ENCODE peak calls at places on chromosome 1, in nine cellular contexts. H, V, N, L, P, A, C, M and E are unnamed samples.
A peak's percentile ranks its signal among the peaks of the same experiment; 100 is the strongest.

GRCh38 chr1:107940178-107940577 is 24.8 kb downstream of the VAV3 start:
- DNase-seq in H (no peak), V (no peak), N (no peak), L (no peak), P (no peak), A (no peak), C (no peak), M (no peak), E (no peak)

GRCh38 chr1:30385246-30385940 is 338.0 kb downstream of the MATN1 start:
- DNase-seq in H (no peak), V (no peak), N (no peak), L (no peak), P (no peak), A (no peak), C (no peak), M (no peak), E (no peak)

GRCh38 chr1:8941906-8942305 is 3.8 kb upstream of the CA6 start:
- DNase-seq in H (no peak), V (peak; percentile 55), N (no peak), L (peak; percentile 75), P (no peak), A (peak; percentile 91), C (peak; percentile 80), M (peak; percentile 40), E (no peak)

GRCh38 chr1:230735447-230735846 is 11.7 kb upstream of the CAPN9 start:
- DNase-seq in H (no peak), V (peak; percentile 50), N (no peak), L (no peak), P (no peak), A (no peak), C (no peak), M (peak; percentile 29), E (no peak)

GRCh38 chr1:153552335-153552734 is 3.3 kb upstream of the S100A3 start:
- DNase-seq in H (no peak), V (no peak), N (no peak), L (no peak), P (peak; percentile 21), A (no peak), C (no peak), M (no peak), E (no peak)

GRCh38 chr1:59691261-59691660 is 123.5 kb upstream of the HOOK1 start:
- DNase-seq in H (no peak), V (no peak), N (no peak), L (no peak), P (no peak), A (no peak), C (peak; percentile 38), M (no peak), E (no peak)

GRCh38 chr1:186082235-186082937 is 292.7 kb downstream of the TPR start:
- DNase-seq in H (no peak), V (peak; percentile 37), N (peak; percentile 65), L (peak; percentile 13), P (peak; percentile 36), A (peak; percentile 73), C (peak; percentile 86), M (peak; percentile 35), E (peak; percentile 63)

GRCh38 chr1:163174524-163175437 is 27.9 kb downstream of the RGS5 start:
- DNase-seq in H (no peak), V (peak; percentile 40), N (peak; percentile 67), L (peak; percentile 47), P (peak; percentile 67), A (peak; percentile 65), C (peak; percentile 85), M (peak; percentile 32), E (no peak)

GRCh38 chr1:213987422-213987875 is 324 bp upstream of the PROX1 start:
- DNase-seq in H (no peak), V (no peak), N (no peak), L (no peak), P (no peak), A (no peak), C (no peak), M (no peak), E (no peak)

GRCh38 chr1:213989740-213990472 is 2.1 kb downstream of the PROX1 start:
- DNase-seq in H (no peak), V (no peak), N (no peak), L (no peak), P (no peak), A (no peak), C (no peak), M (no peak), E (no peak)

GRCh38 chr1:213987876-213988638 is at the start of gene PROX1:
- DNase-seq in H (peak; percentile 27), V (no peak), N (peak; percentile 90), L (peak; percentile 64), P (peak; percentile 91), A (peak; percentile 87), C (peak; percentile 92), M (no peak), E (no peak)

GRCh38 chr1:213989071-213989739 is 1.4 kb downstream of the PROX1 start:
- DNase-seq in H (no peak), V (no peak), N (peak; percentile 46), L (no peak), P (peak; percentile 69), A (no peak), C (no peak), M (no peak), E (no peak)

DNA sequence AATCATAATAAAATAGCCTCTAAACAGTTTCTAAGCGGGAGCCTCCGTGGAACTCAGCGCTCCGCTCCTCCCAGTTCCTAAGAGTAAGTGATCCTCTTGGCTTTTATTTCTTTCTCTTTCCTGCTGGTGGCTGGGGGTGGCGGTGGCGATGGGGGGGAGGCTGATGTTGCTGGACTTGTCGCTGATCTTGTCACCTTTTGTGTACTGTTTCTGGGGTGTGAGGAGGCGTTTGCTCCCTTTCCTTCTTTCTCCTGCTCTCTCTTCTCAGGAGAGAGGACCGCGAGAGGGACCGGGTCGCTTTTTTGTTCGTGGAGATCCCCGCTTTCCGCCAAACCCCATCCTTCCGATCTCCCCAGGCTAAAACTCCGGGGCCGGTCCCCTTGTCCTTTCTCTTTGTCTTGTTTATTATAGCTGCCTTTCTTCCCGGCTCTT is 882 bp downstream of the PROX1 start:
- DNase-seq in H (no peak), V (no peak), N (peak; percentile 39), L (no peak), P (peak; percentile 44), A (no peak), C (no peak), M (no peak), E (no peak)
- H3K27me3 ChIP-seq in H (peaks cover 50% of the 10 kb centered on the region), V (no peaks in the 10 kb centered on the region), N (no peaks in the 10 kb centered on the region), L (peaks cover 47% of the 10 kb centered on the region), P (no peaks in the 10 kb centered on the region), A (peaks cover 48% of the 10 kb centered on the region), C (peaks cover 10% of the 10 kb centered on the region), M (peaks cover 6% of the 10 kb centered on the region), E (peaks cover 4% of the 10 kb centered on the region)

GRCh38 chr1:165376041-165376810 is 19.7 kb upstream of the LMX1A start:
- DNase-seq in H (no peak), V (no peak), N (peak; percentile 77), L (peak; percentile 74), P (peak; percentile 94), A (peak; percentile 20), C (peak; percentile 97), M (no peak), E (no peak)
- H3K4me3 ChIP-seq in H (no peak overlapping the region), V (no peak overlapping the region), N (no peak overlapping the region), L (peak overlapping the region; percentile 23), P (peak overlapping the region; percentile 45), A (no peak overlapping the region), C (peak overlapping the region; percentile 20), M (peak overlapping the region; percentile 49), E (no peak overlapping the region)

GRCh38 chr1:32388641-32389040 is 5.6 kb downstream of the BSDC1 start:
- DNase-seq in H (no peak), V (no peak), N (no peak), L (no peak), P (no peak), A (no peak), C (peak; percentile 54), M (no peak), E (no peak)
- H3K36me3 ChIP-seq in H (peaks cover 48% of the 10 kb centered on the region), V (peaks cover 24% of the 10 kb centered on the region), N (no peaks in the 10 kb centered on the region), L (peaks cover 83% of the 10 kb centered on the region), P (no peaks in the 10 kb centered on the region), A (peaks cover 39% of the 10 kb centered on the region), C (peaks cover 40% of the 10 kb centered on the region), M (peaks cover 8% of the 10 kb centered on the region), E (peaks cover 10% of the 10 kb centered on the region)

GRCh38 chr1:72086394-72086793 is 195.9 kb downstream of the NEGR1 start:
- DNase-seq in H (no peak), V (no peak), N (no peak), L (no peak), P (no peak), A (no peak), C (no peak), M (no peak), E (no peak)
- H3K27me3 ChIP-seq in H (no peaks in the 10 kb centered on the region), V (no peaks in the 10 kb centered on the region), N (no peaks in the 10 kb centered on the region), L (no peaks in the 10 kb centered on the region), P (no peaks in the 10 kb centered on the region), A (no peaks in the 10 kb centered on the region), C (no peaks in the 10 kb centered on the region), M (no peaks in the 10 kb centered on the region), E (no peaks in the 10 kb centered on the region)